ENCODE peak calls at places on chromosomes 5 and 9, in eight cellular contexts. G, Q, O, J, C, T, F and B are unnamed samples.

GRCh38 chr5:77669677-77670076 is 31.2 kb upstream of the OTP start:
- DNase-seq in Q (no peak), F (no peak), J (no peak), G (no peak), O (no peak), T (no peak), C (no peak), B (no peak)

GRCh38 chr5:135135530-135136201 is 101.6 kb upstream of the PITX1 start:
- DNase-seq in J (no peak), O (no peak), T (no peak), C (no peak), G (no peak), Q (peak; percentile 46), F (peak; percentile 74), B (peak; percentile 99)

GRCh38 chr5:139299477-139299876 is 5.9 kb downstream of the MATR3 start:
- DNase-seq in J (no peak), F (no peak), Q (no peak), O (no peak), G (no peak), T (no peak), C (no peak), B (no peak)

GRCh38 chr5:27516437-27516836 is 478.1 kb upstream of the CDH9 start:
- DNase-seq in G (no peak), C (no peak), F (no peak), J (no peak), T (no peak), O (no peak), Q (no peak), B (no peak)

GRCh38 chr9:115013998-115014397 is 83.6 kb upstream of the TNFSF8 start:
- DNase-seq in Q (peak; percentile 82), C (peak; percentile 64), O (peak; percentile 63), G (peak; percentile 33), F (peak; percentile 91), J (no peak), T (peak; percentile 72), B (peak; percentile 84)

GRCh38 chr9:134294228-134295071 is 31.8 kb upstream of the RXRA start:
- DNase-seq in T (peak; percentile 49), F (no peak), C (peak; percentile 79), Q (no peak), O (no peak), J (no peak), G (no peak), B (no peak)

GRCh38 chr9:72883867-72884266 is 69.0 kb downstream of the ALDH1A1 start:
- DNase-seq in O (no peak), T (no peak), Q (no peak), J (no peak), C (no peak), G (no peak), F (no peak), B (no peak)

GRCh38 chr5:9125852-9126251 is 420.0 kb downstream of the SEMA5A start:
- DNase-seq in T (no peak), F (no peak), J (no peak), O (no peak), Q (no peak), G (no peak), C (no peak), B (peak; percentile 27)

DNA sequence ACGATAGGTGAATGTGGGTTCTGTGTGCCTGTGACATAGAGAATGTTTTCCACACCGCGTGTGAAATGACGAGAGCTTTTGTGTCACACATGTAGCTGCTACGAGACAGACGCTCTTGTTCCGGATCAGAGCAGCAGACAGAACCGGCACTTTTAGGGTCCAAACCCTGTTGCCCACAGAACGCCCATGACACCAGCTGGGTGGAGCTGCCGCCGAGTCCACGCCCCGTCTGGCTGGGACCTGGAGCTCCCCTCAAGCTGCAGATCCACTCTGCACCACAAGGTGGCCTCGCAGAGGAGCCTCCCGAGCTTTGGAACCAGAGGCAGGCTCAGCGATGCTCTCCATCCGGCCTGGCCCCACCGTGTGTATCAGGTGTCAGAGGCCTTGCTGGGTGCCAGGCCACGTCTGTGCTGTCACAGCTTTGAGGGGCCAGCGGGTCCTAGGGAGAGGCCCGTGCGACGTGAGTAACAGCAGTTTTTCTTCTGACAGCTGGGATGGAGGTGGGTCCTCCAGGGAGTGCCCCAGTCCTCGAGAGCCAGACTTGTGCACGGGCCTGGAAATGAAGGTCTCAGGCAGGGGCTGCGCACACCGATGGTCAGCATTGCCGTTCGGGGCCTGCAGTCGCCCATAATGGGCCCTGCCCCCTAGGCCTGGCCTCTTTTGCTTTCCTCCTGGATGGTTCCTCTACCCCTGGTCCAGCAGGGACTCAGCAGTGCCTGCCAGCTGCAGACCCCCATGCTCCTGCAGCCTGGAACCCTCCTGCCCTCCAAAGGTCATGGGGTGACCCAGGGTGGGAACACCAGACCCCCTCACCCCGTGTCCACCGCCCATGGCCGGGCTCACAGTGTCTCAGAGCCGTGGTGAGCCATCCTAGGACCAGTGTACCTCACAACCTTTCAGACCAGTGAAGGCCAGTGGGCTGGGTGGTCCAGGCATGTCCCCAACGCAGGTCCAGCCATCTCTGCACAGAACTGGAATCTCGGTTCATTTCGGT is 2.5 kb upstream of the LRRC14B start:
- DNase-seq in O (peak; percentile 92), Q (peak; percentile 85), C (peak; percentile 90), F (peak; percentile 91), T (peak; percentile 94), J (peak; percentile 33), G (peak; percentile 86), B (peak; percentile 87)
- TF ChIP-seq CTCF in O (peak; percentile 92), Q (peak; percentile 96), C (peak; percentile 93), F (peak; percentile 98), T (peak; percentile 90), J (peak; percentile 93), G (peak; percentile 93), B (peak; percentile 92)

GRCh38 chr5:143384865-143385657 is 18.4 kb downstream of the NR3C1 start:
- DNase-seq in O (no peak), C (no peak), Q (no peak), G (no peak), J (no peak), F (no peak), T (no peak), B (no peak)

GRCh38 chr5:143383988-143384387 is 19.5 kb downstream of the NR3C1 start:
- DNase-seq in J (no peak), O (no peak), C (no peak), T (no peak), F (no peak), G (no peak), Q (no peak), B (no peak)

GRCh38 chr5:143390258-143390657 is 13.2 kb downstream of the NR3C1 start:
- DNase-seq in O (no peak), J (no peak), G (no peak), F (no peak), T (no peak), Q (no peak), C (no peak), B (no peak)

GRCh38 chr5:143390941-143391340 is 12.5 kb downstream of the NR3C1 start:
- DNase-seq in G (no peak), Q (no peak), C (no peak), F (no peak), T (no peak), O (no peak), J (no peak), B (no peak)

DNA sequence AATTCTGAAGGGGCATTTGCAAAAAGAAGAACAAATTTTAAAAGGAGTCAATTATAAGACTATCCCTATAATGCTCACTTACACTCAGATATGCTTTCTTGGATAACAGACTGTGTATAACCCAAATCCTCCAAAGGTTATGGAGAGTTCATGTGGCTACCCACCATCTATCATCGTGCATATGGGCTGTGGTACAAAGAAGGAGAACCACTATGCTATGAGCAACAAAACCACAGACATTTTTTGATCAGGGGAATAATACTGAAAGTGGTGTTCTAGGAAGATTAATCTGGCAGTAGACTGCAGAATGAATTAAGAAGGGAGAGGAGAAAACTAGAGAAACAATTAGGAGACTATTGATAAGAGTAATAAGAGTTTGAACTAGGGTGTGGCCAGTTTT is 16.8 kb downstream of the NR3C1 start:
- DNase-seq in O (no peak), G (no peak), T (no peak), J (no peak), C (no peak), Q (peak; percentile 42), F (no peak), B (no peak)
- TF ChIP-seq CTCF in O (no peak), G (no peak), T (no peak), J (no peak), C (no peak), Q (no peak), F (no peak), B (no peak)

DNA sequence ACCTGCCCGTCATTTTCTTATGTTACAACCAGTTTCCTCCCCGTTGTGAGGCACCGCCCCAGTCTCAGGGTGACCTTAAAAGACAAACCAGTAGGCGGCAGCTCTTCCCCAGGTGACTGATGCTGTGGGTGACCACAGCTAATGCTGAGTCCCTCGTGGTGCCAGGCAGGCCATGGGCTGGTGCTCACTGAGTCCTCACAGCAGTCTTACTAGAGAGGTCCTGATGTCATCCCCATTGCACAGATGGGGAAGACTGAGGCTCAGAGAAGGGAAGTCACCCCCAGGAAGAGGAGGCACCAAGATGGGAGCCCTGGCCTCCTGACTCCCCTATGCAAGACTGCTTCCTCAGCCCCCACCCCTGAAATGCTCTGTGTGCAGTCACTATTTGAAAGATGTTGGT is 978 bp downstream of the CFAP157 start:
- DNase-seq in C (no peak), J (no peak), G (no peak), O (no peak), T (no peak), Q (no peak), F (no peak), B (peak; percentile 38)
- TF ChIP-seq CTCF in C (peak; percentile 5), J (peak; percentile 27), G (no peak), O (peak; percentile 43), T (no peak), Q (no peak), F (no peak), B (no peak)

DNA sequence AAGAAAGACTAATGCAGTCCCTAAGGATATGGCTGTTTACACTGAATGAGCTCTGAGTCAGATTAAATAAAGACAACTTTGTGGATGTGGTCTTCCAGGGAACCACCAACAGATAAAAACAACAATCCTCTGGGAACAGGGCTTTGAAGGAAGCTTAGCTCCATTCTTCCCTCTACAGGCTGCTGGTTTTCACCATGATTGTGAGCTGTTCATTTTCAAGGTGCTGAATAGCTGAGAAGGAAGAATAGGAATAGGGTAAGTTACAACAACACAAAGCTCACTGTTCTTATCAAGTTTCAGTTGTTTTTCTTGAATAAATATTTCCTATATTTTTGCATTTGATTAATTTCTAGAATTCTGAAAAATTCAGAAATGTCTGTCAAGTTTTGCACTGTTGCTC is 25.9 kb upstream of the PTAR1 start:
- DNase-seq in G (no peak), Q (peak; percentile 54), C (no peak), O (no peak), F (peak; percentile 15), J (no peak), T (no peak), B (peak; percentile 25)
- TF ChIP-seq CTCF in G (no peak), Q (peak; percentile 36), C (peak; percentile 13), O (peak; percentile 35), F (no peak), J (peak; percentile 22), T (no peak), B (no peak)

GRCh38 chr5:102554092-102554491 is 55.3 kb upstream of the SLCO6A1 start:
- DNase-seq in F (no peak), Q (no peak), C (no peak), O (no peak), G (no peak), J (no peak), T (no peak), B (no peak)

GRCh38 chr5:102554728-102555127 is 55.9 kb upstream of the SLCO6A1 start:
- DNase-seq in Q (peak; percentile 41), G (no peak), F (peak; percentile 9), O (no peak), T (no peak), J (no peak), C (peak; percentile 49), B (peak; percentile 33)
- TF ChIP-seq CTCF in Q (peak; percentile 24), G (no peak), F (no peak), O (peak; percentile 52), T (no peak), J (no peak), C (peak; percentile 64), B (peak; percentile 8)

GRCh38 chr5:83608122-83608521 is 112.5 kb downstream of the HAPLN1 start:
- DNase-seq in J (no peak), F (peak; percentile 68), C (peak; percentile 63), G (no peak), Q (peak; percentile 62), T (peak; percentile 58), O (peak; percentile 73), B (peak; percentile 59)
- TF ChIP-seq CTCF in J (peak; percentile 28), F (peak; percentile 50), C (peak; percentile 81), G (no peak), Q (peak; percentile 71), T (peak; percentile 66), O (peak; percentile 77), B (peak; percentile 29)